ENCODE peak calls at places on chromosomes 13 and 19, in six cellular contexts. A is bronchial epithelial cell, Z is epithelial cell of esophagus, V is K562, Y is Calu3, L is left lung. Q is an unnamed sample.

GRCh38 chr13:33183431-33184130 is 102.0 kb downstream of the STARD13 start:
- DNase-seq in A (no peak), L (no peak), Z (no peak), Y (no peak), V (no peak), Q (no peak)

GRCh38 chr13:29411493-29411892 is 184.0 kb downstream of the SLC7A1 start:
- DNase-seq in Y (no peak), L (no peak), V (no peak), Z (peak), A (peak), Q (no peak)

GRCh38 chr19:27673986-27674385 is 1539.0 kb downstream of the UQCRFS1 start:
- DNase-seq in Y (no peak), V (no peak), Z (no peak), L (no peak), A (no peak), Q (no peak)

GRCh38 chr13:30159446-30159839 is 147.9 kb downstream of the KATNAL1 start:
- DNase-seq in Y (no peak), V (no peak), A (peak), L (no peak), Z (peak), Q (no peak)

GRCh38 chr13:41652735-41653361 is 195.5 kb downstream of the RGCC start:
- DNase-seq in A (peak), V (peak), L (no peak), Y (peak), Z (peak), Q (peak)

GRCh38 chr13:105971720-105972119 is 563.7 kb downstream of the EFNB2 start:
- DNase-seq in Z (no peak), L (no peak), A (no peak), V (no peak), Y (no peak), Q (no peak)

GRCh38 chr13:77339408-77339807 is 12.5 kb upstream of the MYCBP2 start:
- DNase-seq in V (no peak), Z (no peak), Y (no peak), A (no peak), L (no peak), Q (no peak)

GRCh38 chr19:14554382-14554812 is 17.5 kb downstream of the NDUFB7 start:
- DNase-seq in V (no peak), Y (no peak), Z (peak), L (no peak), A (peak), Q (no peak)

GRCh38 chr13:27917121-27917947 is 2.5 kb upstream of the PDX1 start:
- DNase-seq in Y (no peak), Z (no peak), L (no peak), A (no peak), V (no peak), Q (peak)

GRCh38 chr13:85091835-85092234 is 707.4 kb downstream of the SLITRK6 start:
- DNase-seq in V (no peak), L (no peak), A (no peak), Z (peak), Y (no peak), Q (no peak)

GRCh38 chr13:52159159-52159982 is at the start of gene NEK3:
- DNase-seq in L (peak), Z (peak), Y (peak), A (peak), V (peak), Q (peak)

GRCh38 chr19:2199215-2199614 is 35.5 kb downstream of the DOT1L start:
- DNase-seq in A (no peak), L (no peak), V (no peak), Z (no peak), Y (no peak), Q (peak)
- TF ChIP-seq CTCF in A (peak), L (no peak), V (peak), Z (no peak), Y (no peak), Q (peak)

GRCh38 chr19:54160182-54160811 is 776 bp upstream of the LENG1 start:
- DNase-seq in A (peak), Y (no peak), Z (no peak), L (no peak), V (peak), Q (no peak)

GRCh38 chr19:54156953-54157352 is 2.6 kb downstream of the LENG1 start:
- DNase-seq in Z (no peak), Y (no peak), V (no peak), L (no peak), A (no peak), Q (no peak)

GRCh38 chr19:54160948-54161347 is 1.4 kb upstream of the LENG1 start:
- DNase-seq in Y (no peak), Z (no peak), L (no peak), A (no peak), V (no peak), Q (no peak)

GRCh38 chr19:54158812-54159351 is 639 bp downstream of the LENG1 start:
- DNase-seq in A (no peak), V (no peak), L (no peak), Y (no peak), Z (no peak), Q (no peak)

GRCh38 chr19:54159352-54160181 is at the start of gene LENG1:
- DNase-seq in Z (peak), A (peak), V (peak), Y (peak), L (peak), Q (peak)
- TF ChIP-seq CTCF in Z (no peak), A (peak), V (peak), Y (peak), L (peak), Q (peak)

DNA sequence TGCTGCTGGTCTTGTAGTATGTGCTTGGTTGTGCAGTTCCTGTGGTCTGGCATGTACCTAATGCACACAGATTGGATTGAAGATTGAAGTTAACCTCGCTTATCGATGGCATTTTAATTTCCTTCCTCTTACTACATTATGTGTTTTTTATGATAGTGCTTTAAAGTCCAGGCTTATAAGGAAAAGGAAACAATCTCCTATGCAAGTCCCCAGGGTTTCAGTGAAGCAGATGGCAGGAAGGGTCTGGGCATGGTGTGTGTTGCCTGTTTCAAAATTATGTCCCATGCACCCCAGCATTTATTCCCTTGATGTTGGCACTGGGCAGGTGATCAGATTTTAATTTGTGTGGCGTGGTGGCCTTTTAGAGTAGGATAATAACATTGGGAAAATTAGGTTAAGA is 334.0 kb downstream of the SHISA2 start:
- DNase-seq in Y (no peak), V (no peak), L (no peak), Z (no peak), A (no peak), Q (no peak)
- TF ChIP-seq CTCF in Y (no peak), V (no peak), L (no peak), Z (no peak), A (no peak), Q (no peak)

GRCh38 chr19:4010808-4011110 is 3.2 kb downstream of the PIAS4 start:
- DNase-seq in V (no peak), Z (no peak), Y (no peak), A (no peak), L (no peak), Q (no peak)

GRCh38 chr19:4009990-4010807 is 2.7 kb downstream of the PIAS4 start:
- DNase-seq in Y (no peak), A (no peak), Z (no peak), V (no peak), L (no peak), Q (no peak)

GRCh38 chr19:4007836-4008539 is 452 bp downstream of the PIAS4 start:
- DNase-seq in Z (no peak), A (no peak), Y (no peak), L (no peak), V (peak), Q (peak)

GRCh38 chr19:4012092-4012974 is 4.8 kb downstream of the PIAS4 start:
- DNase-seq in Z (no peak), V (no peak), A (no peak), L (no peak), Y (no peak), Q (no peak)

DNA sequence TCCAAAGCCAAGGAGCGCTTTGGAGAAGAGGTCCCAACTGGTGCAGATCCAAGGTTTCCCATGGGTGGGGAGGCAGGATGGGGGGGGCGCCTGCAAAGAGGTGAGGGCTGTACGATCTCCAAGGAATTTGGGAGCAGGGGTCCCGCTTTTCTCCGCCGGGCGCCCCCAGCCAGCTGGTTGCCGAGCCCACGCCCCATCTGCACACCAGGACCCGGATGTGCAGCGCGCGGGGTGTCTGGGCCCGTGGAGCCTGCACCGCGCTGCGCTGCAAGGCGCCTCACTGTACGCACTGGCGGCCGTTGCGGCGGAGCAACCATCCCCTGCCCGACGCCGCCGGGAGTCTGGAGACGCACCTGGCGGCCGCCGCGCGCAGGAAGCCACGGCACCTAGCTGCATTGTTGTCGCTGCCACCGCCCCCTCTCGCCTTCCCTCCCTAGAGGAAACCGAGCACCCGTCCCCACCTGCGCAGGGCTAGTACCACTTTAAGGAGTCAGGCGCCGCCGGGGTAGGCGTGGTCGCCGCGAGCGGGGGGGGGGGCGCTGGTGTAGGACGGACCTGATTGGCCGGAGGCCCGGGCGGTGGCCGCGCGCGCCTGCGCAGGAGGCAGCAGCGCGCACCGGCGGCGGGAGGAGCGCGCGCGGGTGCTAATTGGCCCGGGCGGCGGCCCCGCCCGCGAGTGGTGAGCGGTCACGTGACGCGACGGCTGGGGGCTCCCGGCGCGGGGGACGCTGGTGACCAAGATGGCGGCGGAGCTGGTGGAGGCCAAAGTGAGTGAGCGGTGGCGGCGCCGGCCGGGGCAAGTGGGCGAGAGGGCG is at the start of gene PIAS4:
- DNase-seq in A (peak), V (peak), L (peak), Y (peak), Z (peak), Q (peak)
- TF ChIP-seq CTCF in A (no peak), V (no peak), L (peak), Y (no peak), Z (no peak), Q (no peak)

Q was measured in nephron progenitor cell.